ENCODE peak calls at places on chromosomes 1 and 21, in seven cellular contexts. One of them, this sample, is unnamed.
A peak's percentile ranks its signal among the peaks of the same experiment; 100 is the strongest.

GRCh38 chr1:193471981-193472380 is 285.6 kb upstream of the B3GALT2 start:
- DNase-seq in tibial nerve: no peak
- DNase-seq in lower leg skin: no peak
- DNase-seq in GM12865: no peak
- DNase-seq in AG04449: no peak
- DNase-seq in breast epithelium: no peak
- DNase-seq in cardiac fibroblast: no peak
- DNase-seq in this sample: no peak

GRCh38 chr1:100438789-100439188 is 86.5 kb downstream of the CDC14A start:
- DNase-seq in tibial nerve: no peak
- DNase-seq in lower leg skin: no peak
- DNase-seq in GM12865: no peak
- DNase-seq in AG04449: no peak
- DNase-seq in breast epithelium: no peak
- DNase-seq in cardiac fibroblast: no peak
- DNase-seq in this sample: no peak

GRCh38 chr1:109740615-109741373 is at the start of gene GSTM3:
- DNase-seq in tibial nerve: no peak
- DNase-seq in lower leg skin: no peak
- DNase-seq in GM12865: no peak
- DNase-seq in AG04449: no peak
- DNase-seq in breast epithelium: no peak
- DNase-seq in cardiac fibroblast: no peak
- DNase-seq in this sample: no peak

GRCh38 chr1:238257018-238257417 is 366.3 kb upstream of the ZP4 start:
- DNase-seq in tibial nerve: no peak
- DNase-seq in lower leg skin: no peak
- DNase-seq in GM12865: no peak
- DNase-seq in AG04449: peak; percentile 3
- DNase-seq in breast epithelium: no peak
- DNase-seq in cardiac fibroblast: no peak
- DNase-seq in this sample: no peak

GRCh38 chr1:27428316-27429028 is 36.0 kb downstream of the GPR3 start:
- DNase-seq in tibial nerve: no peak
- DNase-seq in lower leg skin: no peak
- DNase-seq in GM12865: no peak
- DNase-seq in AG04449: no peak
- DNase-seq in breast epithelium: peak; percentile 59
- DNase-seq in cardiac fibroblast: peak; percentile 47
- DNase-seq in this sample: no peak

GRCh38 chr1:221310180-221310579 is 430.9 kb downstream of the HLX start:
- DNase-seq in tibial nerve: no peak
- DNase-seq in lower leg skin: no peak
- DNase-seq in GM12865: no peak
- DNase-seq in AG04449: no peak
- DNase-seq in breast epithelium: no peak
- DNase-seq in cardiac fibroblast: no peak
- DNase-seq in this sample: no peak

GRCh38 chr1:228236744-228237143 is 28.9 kb downstream of the OBSCN start:
- DNase-seq in tibial nerve: no peak
- DNase-seq in lower leg skin: peak; percentile 48
- DNase-seq in GM12865: peak; percentile 38
- DNase-seq in AG04449: no peak
- DNase-seq in breast epithelium: no peak
- DNase-seq in cardiac fibroblast: peak; percentile 60
- DNase-seq in this sample: no peak

GRCh38 chr1:167401260-167401873 is 117.0 kb downstream of the CD247 start:
- DNase-seq in tibial nerve: peak; percentile 43
- DNase-seq in lower leg skin: no peak
- DNase-seq in GM12865: peak; percentile 75
- DNase-seq in AG04449: no peak
- DNase-seq in breast epithelium: no peak
- DNase-seq in cardiac fibroblast: peak; percentile 74
- DNase-seq in this sample: peak; percentile 10

GRCh38 chr1:79568411-79568810 is 561.9 kb upstream of the ADGRL4 start:
- DNase-seq in tibial nerve: no peak
- DNase-seq in lower leg skin: no peak
- DNase-seq in GM12865: no peak
- DNase-seq in AG04449: no peak
- DNase-seq in breast epithelium: no peak
- DNase-seq in cardiac fibroblast: peak; percentile 64
- DNase-seq in this sample: peak; percentile 60

GRCh38 chr21:38507374-38507942 is 9.2 kb upstream of the ERG start:
- DNase-seq in tibial nerve: no peak
- DNase-seq in lower leg skin: no peak
- DNase-seq in GM12865: no peak
- DNase-seq in AG04449: no peak
- DNase-seq in breast epithelium: no peak
- DNase-seq in cardiac fibroblast: no peak
- DNase-seq in this sample: no peak

GRCh38 chr1:10968411-10968826 is 44.0 kb upstream of the TARDBP start:
- DNase-seq in tibial nerve: no peak
- DNase-seq in lower leg skin: no peak
- DNase-seq in GM12865: peak; percentile 80
- DNase-seq in AG04449: no peak
- DNase-seq in breast epithelium: no peak
- DNase-seq in cardiac fibroblast: no peak
- DNase-seq in this sample: no peak

GRCh38 chr1:223531742-223532341 is 133.7 kb downstream of the CAPN8 start:
- DNase-seq in tibial nerve: peak; percentile 27
- DNase-seq in lower leg skin: no peak
- DNase-seq in GM12865: peak; percentile 61
- DNase-seq in AG04449: no peak
- DNase-seq in breast epithelium: peak; percentile 57
- DNase-seq in cardiac fibroblast: peak; percentile 41
- DNase-seq in this sample: no peak

GRCh38 chr1:47776554-47777156 is 220.5 kb downstream of the TRABD2B start:
- DNase-seq in tibial nerve: no peak
- DNase-seq in lower leg skin: no peak
- DNase-seq in GM12865: no peak
- DNase-seq in AG04449: no peak
- DNase-seq in breast epithelium: no peak
- DNase-seq in cardiac fibroblast: no peak
- DNase-seq in this sample: no peak

GRCh38 chr1:209041936-209042335 is 541.6 kb upstream of the CAMK1G start:
- DNase-seq in tibial nerve: no peak
- DNase-seq in lower leg skin: no peak
- DNase-seq in GM12865: no peak
- DNase-seq in AG04449: no peak
- DNase-seq in breast epithelium: no peak
- DNase-seq in cardiac fibroblast: peak; percentile 4
- DNase-seq in this sample: no peak

GRCh38 chr21:34075760-34076159 is 2.4 kb downstream of the MRPS6 start:
- DNase-seq in tibial nerve: no peak
- DNase-seq in lower leg skin: no peak
- DNase-seq in GM12865: no peak
- DNase-seq in AG04449: no peak
- DNase-seq in breast epithelium: no peak
- DNase-seq in cardiac fibroblast: no peak
- DNase-seq in this sample: no peak

GRCh38 chr1:59290173-59290954 is 6.5 kb upstream of the FGGY start:
- DNase-seq in tibial nerve: no peak
- DNase-seq in lower leg skin: no peak
- DNase-seq in GM12865: peak; percentile 79
- DNase-seq in AG04449: no peak
- DNase-seq in breast epithelium: no peak
- DNase-seq in cardiac fibroblast: peak; percentile 52
- DNase-seq in this sample: no peak

GRCh38 chr1:183586455-183586854 is 3.8 kb downstream of the NCF2 start:
- DNase-seq in tibial nerve: no peak
- DNase-seq in lower leg skin: no peak
- DNase-seq in GM12865: no peak
- DNase-seq in AG04449: no peak
- DNase-seq in breast epithelium: no peak
- DNase-seq in cardiac fibroblast: no peak
- DNase-seq in this sample: no peak

GRCh38 chr1:24932284-24932683 is 2.2 kb upstream of the RUNX3 start:
- DNase-seq in tibial nerve: no peak
- DNase-seq in lower leg skin: no peak
- DNase-seq in GM12865: peak; percentile 63
- DNase-seq in AG04449: no peak
- DNase-seq in breast epithelium: no peak
- DNase-seq in cardiac fibroblast: peak; percentile 18
- DNase-seq in this sample: no peak

GRCh38 chr1:41649445-41650175 is 165.1 kb upstream of the EDN2 start:
- DNase-seq in tibial nerve: no peak
- DNase-seq in lower leg skin: peak; percentile 65
- DNase-seq in GM12865: no peak
- DNase-seq in AG04449: no peak
- DNase-seq in breast epithelium: no peak
- DNase-seq in cardiac fibroblast: no peak
- DNase-seq in this sample: no peak

GRCh38 chr1:61842863-61843514 is 100.7 kb downstream of the PATJ start:
- DNase-seq in tibial nerve: no peak
- DNase-seq in lower leg skin: no peak
- DNase-seq in GM12865: no peak
- DNase-seq in AG04449: no peak
- DNase-seq in breast epithelium: no peak
- DNase-seq in cardiac fibroblast: peak; percentile 26
- DNase-seq in this sample: no peak

DNA sequence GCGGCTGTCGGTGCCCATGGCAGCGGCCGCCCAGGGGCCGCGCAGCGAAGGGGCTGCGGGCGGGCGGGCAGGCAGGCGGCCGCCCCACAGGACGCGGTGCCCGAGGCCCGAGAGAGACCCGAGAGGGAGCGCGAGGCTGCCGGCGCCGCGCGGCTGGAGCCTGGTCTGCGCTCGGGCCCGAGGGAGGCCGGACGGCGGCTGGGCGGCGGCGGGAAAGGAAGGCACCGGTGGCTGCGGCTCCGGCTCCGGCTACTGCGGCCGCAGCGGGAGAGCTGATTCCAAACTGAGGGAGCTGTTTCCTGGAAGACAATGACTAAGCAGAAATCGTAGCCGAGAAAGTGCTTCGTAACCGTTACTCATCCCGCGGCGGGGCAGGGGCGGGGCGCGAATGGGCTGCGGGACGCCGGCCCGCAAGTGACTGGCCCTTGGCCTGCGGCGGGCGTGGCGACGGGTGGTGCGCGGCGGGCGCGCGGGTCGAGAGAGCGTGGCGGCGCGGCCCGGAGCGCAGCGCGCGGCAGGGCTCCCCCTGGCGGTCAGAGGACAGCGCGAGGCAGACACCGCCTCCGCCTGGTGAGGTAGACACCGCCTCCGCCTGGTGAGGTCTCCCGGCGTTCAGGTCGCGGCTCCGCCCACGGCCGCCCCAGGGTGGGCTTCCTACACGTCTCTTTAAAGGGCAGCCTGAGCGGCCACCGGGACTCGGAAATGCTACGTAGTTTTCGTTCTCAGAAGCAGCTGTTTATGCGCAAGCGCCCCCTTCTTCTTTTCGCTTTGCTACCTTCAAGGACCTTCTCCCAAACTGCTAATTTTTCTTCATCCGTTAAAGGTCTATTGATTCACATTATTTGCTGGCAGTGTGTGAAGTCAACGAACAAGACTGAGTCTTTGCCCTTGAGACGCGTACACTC is at the start of gene GCLM:
- DNase-seq in tibial nerve: peak; percentile 73
- DNase-seq in lower leg skin: peak; percentile 97
- DNase-seq in GM12865: peak; percentile 91
- DNase-seq in AG04449: peak; percentile 61
- DNase-seq in breast epithelium: peak; percentile 87
- DNase-seq in cardiac fibroblast: peak; percentile 96
- DNase-seq in this sample: peak; percentile 86
- H3K4me3 ChIP-seq in tibial nerve: peak within 1 kb of the TSS; percentile 71
- H3K4me3 ChIP-seq in lower leg skin: peak within 1 kb of the TSS; percentile 91
- H3K4me3 ChIP-seq in GM12865: peak within 1 kb of the TSS; percentile 82
- H3K4me3 ChIP-seq in AG04449: peak within 1 kb of the TSS; percentile 76
- H3K4me3 ChIP-seq in breast epithelium: peak within 1 kb of the TSS; percentile 88
- H3K4me3 ChIP-seq in cardiac fibroblast: peak within 1 kb of the TSS; percentile 70
- H3K4me3 ChIP-seq in this sample: peak within 1 kb of the TSS; percentile 85

DNA sequence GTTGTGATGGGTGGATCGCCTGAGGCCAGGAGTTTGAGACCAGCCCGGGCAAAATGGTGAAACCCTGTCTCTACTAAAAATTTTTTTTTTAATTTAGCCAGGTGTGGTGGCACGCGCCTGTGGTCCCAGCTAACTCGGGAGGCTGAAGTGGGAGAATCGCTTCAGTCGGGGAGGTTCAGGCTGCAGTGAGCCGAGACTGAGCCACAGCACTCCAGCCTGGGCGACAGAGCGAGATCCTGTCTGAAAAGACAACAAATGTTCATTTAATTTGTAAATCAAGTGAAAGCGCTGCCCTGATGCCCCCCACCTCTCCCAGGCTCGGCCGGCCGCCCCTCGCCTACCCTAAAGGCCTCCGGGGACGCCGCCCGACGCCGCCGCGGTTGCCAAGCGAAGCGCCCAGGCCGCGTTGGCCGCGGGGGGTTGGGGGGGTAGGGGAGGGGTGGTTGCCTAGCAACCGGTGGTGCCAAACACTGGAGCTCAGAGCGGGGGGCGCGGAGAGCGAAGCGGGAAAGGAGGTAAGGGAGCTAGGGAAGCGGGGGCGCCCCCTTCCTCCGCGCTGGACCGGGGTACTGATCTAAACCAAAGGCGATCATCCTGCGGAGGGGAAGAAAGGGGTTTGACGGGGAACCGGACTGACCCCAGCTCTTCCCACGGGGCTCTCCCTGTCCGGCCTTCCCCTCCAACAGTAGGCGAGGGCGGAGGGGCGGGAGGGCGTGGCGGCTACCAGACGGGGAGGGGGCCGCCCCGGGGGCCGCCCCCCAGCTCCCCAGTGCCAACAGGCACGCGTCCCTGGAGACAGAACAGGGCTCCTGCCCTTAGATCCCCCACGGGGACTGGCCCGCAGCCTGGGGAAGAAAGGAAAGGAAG is at the start of gene TEKT2:
- DNase-seq in tibial nerve: no peak
- DNase-seq in lower leg skin: no peak
- DNase-seq in GM12865: no peak
- DNase-seq in AG04449: no peak
- DNase-seq in breast epithelium: no peak
- DNase-seq in cardiac fibroblast: peak; percentile 53
- DNase-seq in this sample: no peak
- H3K4me3 ChIP-seq in tibial nerve: peak within 1 kb of the TSS; percentile 11
- H3K4me3 ChIP-seq in lower leg skin: peak within 1 kb of the TSS; percentile 18
- H3K4me3 ChIP-seq in GM12865: peak within 1 kb of the TSS; percentile 30
- H3K4me3 ChIP-seq in AG04449: peak within 1 kb of the TSS; percentile 53
- H3K4me3 ChIP-seq in breast epithelium: peak within 1 kb of the TSS; percentile 47
- H3K4me3 ChIP-seq in cardiac fibroblast: peak within 1 kb of the TSS; percentile 51
- H3K4me3 ChIP-seq in this sample: peak within 1 kb of the TSS; percentile 51

GRCh38 chr1:88250915-88251314 is 433.2 kb upstream of the PKN2 start:
- DNase-seq in tibial nerve: no peak
- DNase-seq in lower leg skin: no peak
- DNase-seq in GM12865: no peak
- DNase-seq in AG04449: no peak
- DNase-seq in breast epithelium: no peak
- DNase-seq in cardiac fibroblast: no peak
- DNase-seq in this sample: no peak
- H3K4me3 ChIP-seq in tibial nerve: no peak overlapping the region
- H3K4me3 ChIP-seq in lower leg skin: no peak overlapping the region
- H3K4me3 ChIP-seq in GM12865: no peak overlapping the region
- H3K4me3 ChIP-seq in AG04449: no peak overlapping the region
- H3K4me3 ChIP-seq in breast epithelium: no peak overlapping the region
- H3K4me3 ChIP-seq in cardiac fibroblast: no peak overlapping the region
- H3K4me3 ChIP-seq in this sample: no peak overlapping the region

DNA sequence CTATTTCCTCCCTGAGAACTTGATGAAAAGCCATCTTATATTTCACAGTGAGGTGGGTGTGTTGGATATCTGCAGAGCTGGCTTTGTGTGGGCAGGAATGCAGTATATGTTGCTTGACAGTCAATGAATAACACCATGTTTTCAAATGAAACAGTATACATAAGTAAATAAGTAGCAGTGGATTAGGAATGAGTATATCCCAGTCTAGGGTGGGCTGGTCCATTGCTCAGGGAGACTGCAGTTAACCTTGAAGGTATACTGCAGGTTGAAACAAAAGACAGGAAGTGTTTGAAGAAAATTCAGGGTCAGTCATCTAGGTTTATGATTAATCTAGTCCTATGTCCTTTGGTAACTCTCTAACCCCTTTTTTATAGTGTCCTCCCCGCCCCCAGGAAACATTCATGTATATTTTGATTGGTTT is 1.0 kb downstream of the CTTNBP2NL start:
- DNase-seq in tibial nerve: no peak
- DNase-seq in lower leg skin: no peak
- DNase-seq in GM12865: no peak
- DNase-seq in AG04449: no peak
- DNase-seq in breast epithelium: no peak
- DNase-seq in cardiac fibroblast: no peak
- DNase-seq in this sample: no peak
- H3K4me3 ChIP-seq in tibial nerve: peak overlapping the region; percentile 79
- H3K4me3 ChIP-seq in lower leg skin: peak overlapping the region; percentile 84
- H3K4me3 ChIP-seq in GM12865: peak overlapping the region; percentile 100
- H3K4me3 ChIP-seq in AG04449: peak overlapping the region; percentile 98
- H3K4me3 ChIP-seq in breast epithelium: peak overlapping the region; percentile 97
- H3K4me3 ChIP-seq in cardiac fibroblast: peak overlapping the region; percentile 69
- H3K4me3 ChIP-seq in this sample: peak overlapping the region; percentile 100

This sample was measured in skeletal muscle cell.